ENCODE peak calls at places on chromosome 1, in five cellular contexts. One of them, this sample, is unnamed. For H3K27me3, the result is how much of the 10 kb centered on the place peaks cover.

GRCh38 chr1:113975211-113975895 is 3.9 kb upstream of the OLFML3 start:
- DNase-seq in psoas muscle: no peak
- DNase-seq in transverse colon: no peak
- DNase-seq in PC-9: no peak
- DNase-seq in tibial artery: no peak
- DNase-seq in this sample: no peak

GRCh38 chr1:67390041-67390887 is 39.9 kb downstream of the SERBP1 start:
- DNase-seq in psoas muscle: no peak
- DNase-seq in transverse colon: no peak
- DNase-seq in PC-9: peak
- DNase-seq in tibial artery: no peak
- DNase-seq in this sample: no peak

GRCh38 chr1:111219466-111220286 is 7.8 kb upstream of the CHI3L2 start:
- DNase-seq in psoas muscle: no peak
- DNase-seq in transverse colon: peak
- DNase-seq in PC-9: no peak
- DNase-seq in tibial artery: no peak
- DNase-seq in this sample: no peak

GRCh38 chr1:152107289-152107983 is 7.8 kb downstream of the TCHH start:
- DNase-seq in psoas muscle: no peak
- DNase-seq in transverse colon: no peak
- DNase-seq in PC-9: no peak
- DNase-seq in tibial artery: no peak
- DNase-seq in this sample: no peak

GRCh38 chr1:24745711-24746582 is 700 bp downstream of the CLIC4 start:
- DNase-seq in psoas muscle: peak
- DNase-seq in transverse colon: peak
- DNase-seq in PC-9: peak
- DNase-seq in tibial artery: peak
- DNase-seq in this sample: peak

GRCh38 chr1:230747886-230748800 is 955 bp downstream of the CAPN9 start:
- DNase-seq in psoas muscle: no peak
- DNase-seq in transverse colon: peak
- DNase-seq in PC-9: no peak
- DNase-seq in tibial artery: no peak
- DNase-seq in this sample: no peak

GRCh38 chr1:3419415-3420204 is 34.9 kb upstream of the ARHGEF16 start:
- DNase-seq in psoas muscle: no peak
- DNase-seq in transverse colon: peak
- DNase-seq in PC-9: no peak
- DNase-seq in tibial artery: no peak
- DNase-seq in this sample: no peak

GRCh38 chr1:70290248-70290647 is 64.3 kb downstream of the ANKRD13C start:
- DNase-seq in psoas muscle: no peak
- DNase-seq in transverse colon: no peak
- DNase-seq in PC-9: no peak
- DNase-seq in tibial artery: no peak
- DNase-seq in this sample: no peak

GRCh38 chr1:231311696-231312095 is 26.0 kb downstream of the EXOC8 start:
- DNase-seq in psoas muscle: no peak
- DNase-seq in transverse colon: no peak
- DNase-seq in PC-9: no peak
- DNase-seq in tibial artery: no peak
- DNase-seq in this sample: no peak

GRCh38 chr1:11960710-11961109 is 19.5 kb upstream of the MFN2 start:
- DNase-seq in psoas muscle: no peak
- DNase-seq in transverse colon: no peak
- DNase-seq in PC-9: no peak
- DNase-seq in tibial artery: peak
- DNase-seq in this sample: peak

GRCh38 chr1:53470155-53470554 is 11.0 kb downstream of the DMRTB1 start:
- DNase-seq in psoas muscle: peak
- DNase-seq in transverse colon: peak
- DNase-seq in PC-9: peak
- DNase-seq in tibial artery: peak
- DNase-seq in this sample: peak
- H3K4me3 ChIP-seq in psoas muscle: peak
- H3K4me3 ChIP-seq in transverse colon: no peak
- H3K4me3 ChIP-seq in PC-9: no peak
- H3K4me3 ChIP-seq in tibial artery: no peak
- H3K4me3 ChIP-seq in this sample: no peak

GRCh38 chr1:31769720-31770390 is 5.7 kb upstream of the ADGRB2 start:
- DNase-seq in psoas muscle: peak
- DNase-seq in transverse colon: no peak
- DNase-seq in PC-9: no peak
- DNase-seq in tibial artery: no peak
- DNase-seq in this sample: peak

GRCh38 chr1:31771891-31772668 is 7.9 kb upstream of the ADGRB2 start:
- DNase-seq in psoas muscle: peak
- DNase-seq in transverse colon: no peak
- DNase-seq in PC-9: no peak
- DNase-seq in tibial artery: no peak
- DNase-seq in this sample: peak

GRCh38 chr1:31768407-31768806 is 4.3 kb upstream of the ADGRB2 start:
- DNase-seq in psoas muscle: no peak
- DNase-seq in transverse colon: no peak
- DNase-seq in PC-9: no peak
- DNase-seq in tibial artery: no peak
- DNase-seq in this sample: no peak

GRCh38 chr1:31767225-31767624 is 3.1 kb upstream of the ADGRB2 start:
- DNase-seq in psoas muscle: no peak
- DNase-seq in transverse colon: no peak
- DNase-seq in PC-9: no peak
- DNase-seq in tibial artery: no peak
- DNase-seq in this sample: no peak

GRCh38 chr1:31768939-31769704 is 5.0 kb upstream of the ADGRB2 start:
- DNase-seq in psoas muscle: peak
- DNase-seq in transverse colon: no peak
- DNase-seq in PC-9: no peak
- DNase-seq in tibial artery: no peak
- DNase-seq in this sample: no peak
- H3K27me3 ChIP-seq in psoas muscle: under half
- H3K27me3 ChIP-seq in transverse colon: half or more
- H3K27me3 ChIP-seq in PC-9: under half
- H3K27me3 ChIP-seq in tibial artery: under half
- H3K27me3 ChIP-seq in this sample: under half

GRCh38 chr1:207565546-207566468 is 69.8 kb downstream of the CR1 start:
- DNase-seq in psoas muscle: no peak
- DNase-seq in transverse colon: no peak
- DNase-seq in PC-9: no peak
- DNase-seq in tibial artery: no peak
- DNase-seq in this sample: no peak
- TF ChIP-seq CTCF in psoas muscle: peak
- TF ChIP-seq CTCF in transverse colon: no peak
- TF ChIP-seq CTCF in PC-9: peak
- TF ChIP-seq CTCF in tibial artery: no peak
- TF ChIP-seq CTCF in this sample: no peak

GRCh38 chr1:42853116-42853884 is 6.9 kb downstream of the ZNF691 start:
- DNase-seq in psoas muscle: no peak
- DNase-seq in transverse colon: no peak
- DNase-seq in PC-9: no peak
- DNase-seq in tibial artery: no peak
- DNase-seq in this sample: no peak

GRCh38 chr1:42852608-42852980 is 6.2 kb downstream of the ZNF691 start:
- DNase-seq in psoas muscle: no peak
- DNase-seq in transverse colon: no peak
- DNase-seq in PC-9: peak
- DNase-seq in tibial artery: no peak
- DNase-seq in this sample: no peak

GRCh38 chr1:42851960-42852607 is 5.7 kb downstream of the ZNF691 start:
- DNase-seq in psoas muscle: no peak
- DNase-seq in transverse colon: no peak
- DNase-seq in PC-9: no peak
- DNase-seq in tibial artery: no peak
- DNase-seq in this sample: no peak

GRCh38 chr1:42849944-42850343 is 3.5 kb downstream of the ZNF691 start:
- DNase-seq in psoas muscle: no peak
- DNase-seq in transverse colon: no peak
- DNase-seq in PC-9: no peak
- DNase-seq in tibial artery: no peak
- DNase-seq in this sample: no peak

GRCh38 chr1:42851420-42851819 is 5.0 kb downstream of the ZNF691 start:
- DNase-seq in psoas muscle: no peak
- DNase-seq in transverse colon: no peak
- DNase-seq in PC-9: no peak
- DNase-seq in tibial artery: no peak
- DNase-seq in this sample: no peak
- H3K4me3 ChIP-seq in psoas muscle: no peak
- H3K4me3 ChIP-seq in transverse colon: no peak
- H3K4me3 ChIP-seq in PC-9: no peak
- H3K4me3 ChIP-seq in tibial artery: no peak
- H3K4me3 ChIP-seq in this sample: no peak

GRCh38 chr1:85576256-85576641 is 4.3 kb upstream of the CCN1 start:
- DNase-seq in psoas muscle: no peak
- DNase-seq in transverse colon: no peak
- DNase-seq in PC-9: no peak
- DNase-seq in tibial artery: no peak
- DNase-seq in this sample: no peak

GRCh38 chr1:85578321-85579295 is 2.0 kb upstream of the CCN1 start:
- DNase-seq in psoas muscle: no peak
- DNase-seq in transverse colon: no peak
- DNase-seq in PC-9: no peak
- DNase-seq in tibial artery: no peak
- DNase-seq in this sample: no peak

GRCh38 chr1:85579619-85580018 is 942 bp upstream of the CCN1 start:
- DNase-seq in psoas muscle: no peak
- DNase-seq in transverse colon: no peak
- DNase-seq in PC-9: no peak
- DNase-seq in tibial artery: no peak
- DNase-seq in this sample: no peak

GRCh38 chr1:85576642-85577420 is 3.7 kb upstream of the CCN1 start:
- DNase-seq in psoas muscle: peak
- DNase-seq in transverse colon: peak
- DNase-seq in PC-9: peak
- DNase-seq in tibial artery: peak
- DNase-seq in this sample: peak

DNA sequence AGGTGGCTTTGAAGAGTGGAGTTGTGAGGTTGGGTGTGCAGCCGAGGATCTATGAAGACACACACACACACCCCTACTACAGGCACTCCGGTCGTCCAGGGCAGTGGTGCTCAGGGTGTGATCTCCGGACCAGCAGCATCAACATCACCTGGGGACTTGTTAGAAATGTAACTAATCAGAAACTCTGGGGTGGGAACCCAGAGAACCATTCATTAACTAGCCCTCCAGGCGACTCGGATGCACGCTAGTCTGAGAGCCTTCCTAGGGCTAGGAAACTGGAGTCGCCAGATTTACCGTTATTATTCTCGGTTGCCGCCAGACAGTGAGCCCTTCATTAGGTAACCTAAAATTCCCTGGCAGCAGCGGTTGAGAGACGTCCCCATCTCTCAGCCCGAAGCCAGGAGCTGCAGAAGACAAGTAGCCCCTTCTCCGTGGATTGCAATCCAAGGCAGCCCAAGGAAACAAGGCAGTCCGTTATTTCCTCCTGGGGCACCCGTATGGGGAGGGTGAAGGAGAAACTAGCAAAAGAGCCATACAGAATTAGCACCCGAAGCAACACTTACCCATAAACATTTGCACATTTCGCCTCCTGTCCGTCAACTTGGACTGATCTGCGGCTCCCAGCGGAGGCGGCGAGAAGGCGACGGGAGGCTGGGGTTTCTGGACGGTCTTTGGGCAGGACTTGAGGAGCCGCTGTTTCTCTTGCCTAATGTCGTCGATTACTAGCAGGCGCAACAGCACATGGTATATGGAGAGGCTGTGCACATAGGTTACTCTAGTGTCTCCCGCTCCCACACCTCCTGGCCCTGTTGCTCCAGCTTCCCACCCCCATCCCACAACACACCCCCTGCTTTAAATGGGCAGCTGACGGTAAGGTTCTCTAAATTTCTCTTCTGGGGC is 2.9 kb upstream of the CCN1 start:
- DNase-seq in psoas muscle: peak
- DNase-seq in transverse colon: peak
- DNase-seq in PC-9: no peak
- DNase-seq in tibial artery: peak
- DNase-seq in this sample: no peak
- H3K27me3 ChIP-seq in psoas muscle: under half
- H3K27me3 ChIP-seq in transverse colon: under half
- H3K27me3 ChIP-seq in PC-9: under half
- H3K27me3 ChIP-seq in tibial artery: under half
- H3K27me3 ChIP-seq in this sample: under half

GRCh38 chr1:208137144-208137682 is 107.0 kb downstream of the PLXNA2 start:
- DNase-seq in psoas muscle: no peak
- DNase-seq in transverse colon: no peak
- DNase-seq in PC-9: peak
- DNase-seq in tibial artery: no peak
- DNase-seq in this sample: no peak

GRCh38 chr1:208142632-208143390 is 101.4 kb downstream of the PLXNA2 start:
- DNase-seq in psoas muscle: no peak
- DNase-seq in transverse colon: no peak
- DNase-seq in PC-9: no peak
- DNase-seq in tibial artery: no peak
- DNase-seq in this sample: no peak

GRCh38 chr1:208136459-208137143 is 107.6 kb downstream of the PLXNA2 start:
- DNase-seq in psoas muscle: no peak
- DNase-seq in transverse colon: no peak
- DNase-seq in PC-9: no peak
- DNase-seq in tibial artery: no peak
- DNase-seq in this sample: no peak

GRCh38 chr1:208141793-208142192 is 102.4 kb downstream of the PLXNA2 start:
- DNase-seq in psoas muscle: no peak
- DNase-seq in transverse colon: peak
- DNase-seq in PC-9: no peak
- DNase-seq in tibial artery: no peak
- DNase-seq in this sample: no peak

GRCh38 chr1:208139434-208140086 is 104.6 kb downstream of the PLXNA2 start:
- DNase-seq in psoas muscle: no peak
- DNase-seq in transverse colon: no peak
- DNase-seq in PC-9: no peak
- DNase-seq in tibial artery: no peak
- DNase-seq in this sample: no peak
- TF ChIP-seq CTCF in psoas muscle: no peak
- TF ChIP-seq CTCF in transverse colon: no peak
- TF ChIP-seq CTCF in PC-9: no peak
- TF ChIP-seq CTCF in tibial artery: no peak
- TF ChIP-seq CTCF in this sample: no peak